ENCODE peak calls at places on chromosomes 4 and X, in four cellular contexts. Q is H1, P is HepG2, Z is SK-N-SH. C is an unnamed sample.

GRCh38 chrX:151517421-151517820 is 46.1 kb upstream of the PASD1 start:
- DNase-seq in P (no peak), Z (no peak), Q (no peak), C (no peak)

GRCh38 chr4:7766661-7767345 is 172.9 kb downstream of the AFAP1 start:
- DNase-seq in Z (no peak), P (no peak), Q (no peak), C (no peak)

GRCh38 chr4:7384929-7385890 is 49.5 kb downstream of the PSAPL1 start:
- DNase-seq in Z (peak), P (no peak), Q (no peak), C (no peak)

GRCh38 chr4:2689825-2690700 is 66.1 kb downstream of the TNIP2 start:
- DNase-seq in Z (no peak), Q (no peak), P (no peak), C (no peak)

GRCh38 chr4:81811562-81812293 is 340.0 kb upstream of the RASGEF1B start:
- DNase-seq in Q (no peak), P (no peak), Z (no peak), C (no peak)

GRCh38 chrX:68941385-68941952 is 112.6 kb downstream of the EFNB1 start:
- DNase-seq in Z (no peak), P (no peak), Q (no peak), C (no peak)

GRCh38 chr4:53196872-53197759 is 168.7 kb downstream of the SCFD2 start:
- DNase-seq in P (peak), Z (peak), Q (no peak), C (peak)

GRCh38 chr4:102503301-102503746 is 2.2 kb downstream of the NFKB1 start:
- DNase-seq in Q (no peak), Z (peak), P (peak), C (no peak)

GRCh38 chrX:119690921-119691716 is 1.8 kb downstream of the SEPTIN6 start:
- DNase-seq in Q (no peak), P (no peak), Z (peak), C (peak)

GRCh38 chrX:153777261-153778090 is 3.4 kb upstream of the SRPK3 start:
- DNase-seq in Q (no peak), Z (peak), P (no peak), C (no peak)

GRCh38 chr4:137794779-137795178 is 262.5 kb upstream of the PCDH18 start:
- DNase-seq in Q (no peak), Z (no peak), P (no peak), C (no peak)

GRCh38 chr4:164538061-164538460 is 215.9 kb upstream of the SMIM31 start:
- DNase-seq in Z (no peak), P (no peak), Q (no peak), C (no peak)

GRCh38 chr4:39698424-39699009 is 581 bp downstream of the UBE2K start:
- DNase-seq in Q (no peak), Z (peak), P (peak), C (peak)
- TF ChIP-seq GABPA in Q (no peak), Z (no peak), P (no peak), C (no peak)

GRCh38 chr4:82891728-82892466 is 944 bp upstream of the SEC31A start:
- DNase-seq in Z (no peak), Q (no peak), P (no peak), C (no peak)

GRCh38 chr4:82890602-82890912 is 396 bp downstream of the SEC31A start:
- DNase-seq in Z (no peak), Q (no peak), P (no peak), C (no peak)

GRCh38 chr4:82892467-82892802 is 1.5 kb upstream of the SEC31A start:
- DNase-seq in P (no peak), Z (no peak), Q (no peak), C (no peak)

GRCh38 chr4:82889287-82889686 is 1.7 kb downstream of the SEC31A start:
- DNase-seq in Z (no peak), P (peak), Q (no peak), C (no peak)

GRCh38 chr4:82890913-82891727 is at the start of gene SEC31A:
- DNase-seq in P (peak), Q (peak), Z (peak), C (peak)
- TF ChIP-seq CTCF in P (peak), Q (no peak), Z (no peak), C (no peak)

GRCh38 chrX:3425031-3425430 is 78.6 kb upstream of the MXRA5 start:
- DNase-seq in P (no peak), Z (no peak), Q (no peak), C (no peak)
- TF ChIP-seq GABPA in P (no peak), Z (no peak), Q (no peak), C (no peak)

DNA sequence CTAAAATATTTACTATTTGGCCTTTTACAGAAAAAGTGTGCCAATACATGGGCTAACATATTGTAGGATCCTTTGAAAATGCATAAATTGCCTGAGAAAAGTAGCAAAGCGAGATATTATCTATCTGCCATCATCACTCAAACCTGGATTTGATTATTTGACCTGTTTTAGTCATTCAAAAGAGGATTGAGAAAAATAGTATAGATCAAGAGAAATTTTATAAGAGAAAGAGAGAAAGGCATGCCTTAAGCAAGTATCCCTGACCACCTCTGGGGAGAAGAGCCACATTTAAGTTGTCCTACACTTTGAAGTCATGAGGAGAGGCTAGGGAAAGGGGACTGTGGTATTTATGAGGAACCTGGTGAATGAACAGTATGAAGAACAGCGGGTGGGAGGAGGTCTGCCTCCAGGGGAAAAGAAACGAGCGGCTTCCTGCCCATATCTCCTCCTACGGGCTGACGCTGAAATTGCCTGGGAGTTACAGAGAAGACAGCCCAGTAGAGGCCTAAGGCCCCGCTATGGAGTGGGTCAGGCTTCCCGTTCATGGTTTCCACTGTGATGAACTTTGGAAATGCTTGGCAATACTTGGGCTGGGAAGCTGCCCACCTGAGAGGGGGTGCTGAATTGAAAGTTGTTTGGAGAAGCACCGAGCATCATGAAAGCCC is 106.8 kb upstream of the ACSL4 start:
- DNase-seq in Z (no peak), P (no peak), Q (peak), C (peak)
- TF ChIP-seq CTCF in Z (no peak), P (no peak), Q (no peak), C (peak)

DNA sequence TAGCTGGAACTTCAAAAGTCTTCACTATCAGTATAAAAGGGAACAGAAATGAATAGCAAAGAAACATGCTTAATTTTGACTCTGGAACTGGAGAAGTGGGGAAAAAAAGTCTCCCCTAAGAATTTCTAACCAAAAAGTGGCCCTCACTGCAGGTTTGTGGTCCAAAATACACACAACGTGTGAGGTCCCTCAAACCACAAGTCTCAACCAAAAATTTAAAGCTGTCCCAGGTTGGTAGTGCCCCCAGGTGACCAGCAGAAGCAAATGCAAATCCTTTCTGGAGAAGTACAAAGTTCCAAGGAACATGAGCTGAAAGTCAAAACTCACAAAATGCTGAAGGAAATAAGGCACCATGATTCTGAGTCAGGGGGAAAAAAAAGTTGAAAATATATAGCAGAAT is 23.6 kb upstream of the VAMP7 start:
- DNase-seq in Z (peak), P (no peak), Q (no peak), C (peak)
- TF ChIP-seq GABPA in Z (no peak), P (no peak), Q (no peak), C (no peak)

GRCh38 chr4:15755781-15756180 is 22.3 kb upstream of the CD38 start:
- DNase-seq in P (no peak), Z (no peak), Q (no peak), C (no peak)
- TF ChIP-seq CTCF in P (no peak), Z (no peak), Q (no peak), C (no peak)

GRCh38 chrX:7108995-7109634 is 38.4 kb upstream of the STS start:
- DNase-seq in Q (no peak), Z (no peak), P (no peak), C (no peak)
- TF ChIP-seq GABPA in Q (no peak), Z (no peak), P (no peak), C (no peak)

DNA sequence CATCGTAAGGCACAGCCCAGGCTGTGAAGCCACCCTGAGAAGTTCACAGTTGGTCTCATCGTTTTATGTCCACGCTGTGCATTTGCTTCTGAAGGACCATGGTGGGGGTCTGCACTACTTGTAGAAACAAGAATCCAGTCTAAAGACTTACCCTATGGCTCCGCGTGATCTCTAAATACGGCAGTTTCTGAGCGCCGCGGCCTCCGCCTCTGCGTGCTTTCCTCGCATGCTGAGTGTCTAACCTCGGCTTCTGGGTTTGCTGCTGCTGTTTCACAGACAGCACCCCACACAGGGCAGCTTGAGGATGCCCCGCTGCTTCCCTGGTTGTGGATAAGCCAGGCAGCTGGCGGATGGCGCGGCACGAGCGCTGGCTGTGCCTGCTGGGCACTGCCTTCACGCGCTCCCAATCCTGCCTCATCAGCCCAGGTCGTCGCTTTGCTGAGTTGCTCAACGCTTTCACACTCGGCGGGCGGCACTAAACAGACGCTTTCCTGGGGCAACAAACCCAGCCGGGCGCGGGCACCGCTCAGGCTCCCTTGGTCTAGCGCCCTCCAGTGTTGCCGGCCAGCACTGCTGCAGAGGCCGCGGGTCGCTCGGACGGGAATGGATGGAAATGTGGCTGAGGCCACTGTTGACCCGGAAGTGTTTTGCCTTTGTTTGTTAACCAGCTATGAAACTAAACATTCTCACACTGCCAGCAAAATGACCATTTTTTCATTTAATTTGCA is 39.2 kb downstream of the FGFRL1 start:
- DNase-seq in P (no peak), Z (peak), Q (no peak), C (no peak)
- TF ChIP-seq CTCF in P (peak), Z (no peak), Q (no peak), C (no peak)